ENCODE peak calls at places on chromosome 11, in six cellular contexts. W, L, B, U, H and R are unnamed samples.
A peak's percentile ranks its signal among the peaks of the same experiment; 100 is the strongest.

GRCh38 chr11:123760894-123761293 is 6.6 kb upstream of the OR6X1 start:
- DNase-seq in W (no peak), L (no peak), B (no peak), U (no peak), H (no peak), R (no peak)

GRCh38 chr11:88174627-88175003 is 628 bp downstream of the RAB38 start:
- DNase-seq in W (peak; percentile 84), L (peak; percentile 74), B (peak; percentile 85), U (no peak), H (peak; percentile 73), R (peak; percentile 82)

GRCh38 chr11:45924036-45924915 is 1.8 kb downstream of the LARGE2 start:
- DNase-seq in W (peak; percentile 58), L (peak; percentile 6), B (peak; percentile 57), U (no peak), H (no peak), R (peak; percentile 68)

GRCh38 chr11:110948112-110948511 is 235.9 kb upstream of the ARHGAP20 start:
- DNase-seq in W (no peak), L (no peak), B (no peak), U (no peak), H (no peak), R (no peak)

GRCh38 chr11:84144531-84144930 is 858.4 kb upstream of the CCDC90B start:
- DNase-seq in W (no peak), L (no peak), B (no peak), U (no peak), H (no peak), R (no peak)

GRCh38 chr11:46277623-46278386 is at the start of gene CREB3L1:
- DNase-seq in W (peak; percentile 88), L (peak; percentile 81), B (peak; percentile 71), U (peak; percentile 79), H (peak; percentile 91), R (no peak)

GRCh38 chr11:78054971-78055370 is 8.7 kb upstream of the THRSP start:
- DNase-seq in W (no peak), L (no peak), B (no peak), U (no peak), H (no peak), R (no peak)

GRCh38 chr11:75468534-75469340 is 35.7 kb upstream of the KLHL35 start:
- DNase-seq in W (peak; percentile 50), L (peak; percentile 19), B (peak; percentile 87), U (peak; percentile 64), H (peak; percentile 33), R (no peak)

GRCh38 chr11:15309296-15309695 is 194.6 kb downstream of the INSC start:
- DNase-seq in W (no peak), L (no peak), B (no peak), U (no peak), H (no peak), R (no peak)

GRCh38 chr11:47998733-47999359 is 18.5 kb downstream of the PTPRJ start:
- DNase-seq in W (no peak), L (peak; percentile 56), B (no peak), U (no peak), H (no peak), R (no peak)

GRCh38 chr11:68413591-68413999 is 47.0 kb upstream of the PPP6R3 start:
- DNase-seq in W (peak; percentile 77), L (no peak), B (no peak), U (no peak), H (no peak), R (no peak)

GRCh38 chr11:1087961-1088926 is 13.6 kb downstream of the MUC2 start:
- DNase-seq in W (peak; percentile 63), L (peak; percentile 60), B (peak; percentile 60), U (no peak), H (no peak), R (peak; percentile 35)

GRCh38 chr11:129281471-129282268 is 89.5 kb upstream of the ARHGAP32 start:
- DNase-seq in W (no peak), L (no peak), B (no peak), U (no peak), H (no peak), R (no peak)

GRCh38 chr11:40188848-40189247 is 1270.6 kb downstream of the LRRC4C start:
- DNase-seq in W (no peak), L (no peak), B (no peak), U (no peak), H (peak; percentile 67), R (no peak)

GRCh38 chr11:88179141-88179540 is 3.9 kb upstream of the RAB38 start:
- DNase-seq in W (no peak), L (no peak), B (no peak), U (no peak), H (no peak), R (no peak)

GRCh38 chr11:67277231-67277961 is 11.1 kb downstream of the GRK2 start:
- DNase-seq in W (peak; percentile 94), L (peak; percentile 94), B (peak; percentile 96), U (no peak), H (peak; percentile 91), R (peak; percentile 94)
- TF ChIP-seq EP300 in W (peak; percentile 50), L (no peak), B (no peak), U (no peak), H (no peak), R (no peak)

GRCh38 chr11:32105871-32106312 is 15.0 kb downstream of the RCN1 start:
- DNase-seq in W (no peak), L (no peak), B (no peak), U (no peak), H (no peak), R (no peak)
- TF ChIP-seq POLR2AphosphoS5 in W (no peak), L (no peak), B (no peak), U (no peak), H (no peak), R (no peak)

DNA sequence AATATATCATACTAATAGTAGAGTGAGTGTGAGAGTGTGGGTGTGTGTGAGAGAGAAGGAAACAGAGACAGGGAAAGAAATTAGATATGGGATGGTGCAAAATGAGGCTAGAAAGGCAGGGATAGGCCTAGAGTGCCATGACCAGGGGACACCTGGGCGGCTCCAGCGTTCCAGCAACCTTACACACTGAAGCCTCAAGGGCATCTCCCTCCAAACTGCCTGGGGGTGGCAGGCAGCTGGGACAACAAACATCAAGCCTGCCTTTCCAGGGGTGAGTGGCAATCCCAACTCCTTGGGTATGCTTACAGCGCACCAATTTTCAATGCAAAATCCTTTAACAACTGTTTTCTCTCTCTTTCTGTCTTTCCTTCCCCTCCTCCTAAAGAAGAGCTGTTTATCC is 90.0 kb downstream of the RPL27A start:
- DNase-seq in W (no peak), L (no peak), B (no peak), U (no peak), H (no peak), R (no peak)
- H3K4me1 ChIP-seq in W (peaks cover 51% of the 10 kb centered on the region), L (peaks cover 60% of the 10 kb centered on the region), B (peaks cover 99% of the 10 kb centered on the region), U (peaks cover 6% of the 10 kb centered on the region), H (peaks cover 100% of the 10 kb centered on the region), R (peaks cover 56% of the 10 kb centered on the region)

DNA sequence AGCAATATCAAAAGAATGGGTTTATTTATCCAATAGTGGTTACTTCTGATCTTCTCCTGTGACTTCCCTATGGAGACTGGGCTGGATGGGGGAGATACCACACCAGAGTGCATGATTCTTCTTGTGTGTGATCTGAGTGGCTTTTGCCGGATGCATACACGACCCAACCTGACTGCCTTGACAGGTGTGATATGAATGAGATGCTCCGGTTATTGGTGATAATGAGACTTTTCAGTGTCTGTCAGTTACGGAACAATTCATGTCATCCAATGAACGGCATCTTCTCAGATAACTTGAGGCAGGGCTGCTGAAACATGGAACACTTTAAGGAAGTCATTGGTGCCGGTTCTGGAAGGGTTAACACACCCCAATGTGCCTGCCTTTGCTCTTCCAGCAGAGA is 17.7 kb downstream of the FJX1 start:
- DNase-seq in W (no peak), L (no peak), B (no peak), U (no peak), H (no peak), R (no peak)
- TF ChIP-seq EP300 in W (no peak), L (no peak), B (no peak), U (no peak), H (no peak), R (no peak)

DNA sequence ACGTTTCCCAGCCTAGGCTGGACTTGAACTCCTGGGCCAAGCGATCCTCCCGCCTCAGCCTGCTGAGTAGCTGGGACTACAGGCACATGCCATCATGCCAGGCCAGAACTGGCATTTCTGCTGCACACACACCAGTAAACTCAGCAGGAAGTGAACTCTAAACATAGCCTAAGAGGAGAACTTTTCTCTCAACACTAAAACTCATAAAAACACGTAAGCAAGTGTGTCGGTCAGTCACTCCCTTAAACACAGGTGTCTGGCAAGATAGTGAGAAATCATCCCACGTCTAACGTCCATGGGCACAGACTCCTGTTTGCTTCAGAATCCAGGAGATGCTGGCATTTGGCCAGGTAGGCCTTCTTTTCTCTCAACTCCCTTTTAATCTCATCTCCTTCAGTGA is 104.8 kb downstream of the RPL27A start:
- DNase-seq in W (no peak), L (peak; percentile 57), B (no peak), U (no peak), H (no peak), R (no peak)
- TF ChIP-seq POLR2AphosphoS5 in W (no peak), L (no peak), B (peak; percentile 51), U (no peak), H (no peak), R (no peak)

DNA sequence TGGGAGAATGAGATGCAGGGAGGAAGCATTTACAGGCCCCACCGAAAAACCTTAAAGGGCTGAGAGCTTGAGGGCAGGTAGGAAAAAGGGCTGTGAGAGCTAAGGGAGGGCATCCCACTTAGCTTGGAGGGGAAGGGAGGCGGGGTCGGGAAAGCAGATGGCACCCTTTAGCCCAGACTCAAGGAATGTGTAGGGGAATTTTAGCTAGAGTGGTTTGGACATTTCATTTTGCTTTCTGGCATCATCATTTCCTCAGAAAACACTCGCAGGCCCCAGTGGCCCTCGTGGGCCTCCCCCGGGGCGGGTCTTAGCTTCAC is 846 bp upstream of the STIM1 start:
- DNase-seq in W (no peak), L (no peak), B (no peak), U (no peak), H (no peak), R (no peak)
- H3K4me1 ChIP-seq in W (peaks cover 47% of the 10 kb centered on the region), L (peaks cover 47% of the 10 kb centered on the region), B (peaks cover 45% of the 10 kb centered on the region), U (peaks cover 27% of the 10 kb centered on the region), H (peaks cover 49% of the 10 kb centered on the region), R (peaks cover 54% of the 10 kb centered on the region)

DNA sequence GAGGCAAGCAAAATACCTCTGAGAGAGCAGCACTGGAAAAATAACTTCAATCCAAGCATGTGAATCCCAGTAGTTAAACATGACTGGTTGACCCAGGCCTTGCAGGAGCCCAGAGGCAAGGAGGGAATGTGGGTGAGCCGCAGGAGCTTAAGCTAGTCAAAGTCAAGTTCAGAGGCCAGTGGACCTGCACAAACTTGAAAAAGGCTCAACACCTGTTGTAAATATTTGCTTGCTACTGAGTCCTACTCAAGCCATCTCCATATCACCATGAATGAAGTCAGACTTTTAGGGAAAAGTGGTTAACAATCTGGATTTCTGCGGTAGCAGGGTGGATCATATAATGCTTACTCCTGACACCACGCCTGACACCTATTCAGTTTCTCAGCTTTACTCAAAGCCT is 4.8 kb upstream of the CAT start:
- DNase-seq in W (no peak), L (no peak), B (no peak), U (no peak), H (peak; percentile 38), R (no peak)
- TF ChIP-seq EP300 in W (no peak), L (no peak), B (no peak), U (no peak), H (no peak), R (no peak)

GRCh38 chr11:65868907-65869306 is 3.7 kb downstream of the EFEMP2 start:
- DNase-seq in W (no peak), L (no peak), B (no peak), U (no peak), H (no peak), R (no peak)
- TF ChIP-seq POLR2AphosphoS5 in W (no peak), L (no peak), B (no peak), U (peak; percentile 28), H (no peak), R (no peak)